ENCODE peak calls at places on chromosome 9, in eight cellular contexts. D is T1000, M is adipocyte, G is T-helper 1 cell, L is GOT3, I is coronary artery, C is IMR-90, V is nucleus accumbens. H is an unnamed sample.

GRCh38 chr9:129894106-129894823 is 59.0 kb downstream of the USP20 start:
- DNase-seq in C (no peak), I (no peak), M (no peak), G (peak), D (no peak), V (no peak), L (no peak), H (no peak)

GRCh38 chr9:100521282-100521681 is 48.3 kb downstream of the TMEFF1 start:
- DNase-seq in M (no peak), G (no peak), L (no peak), D (no peak), I (no peak), C (no peak), V (no peak), H (no peak)

GRCh38 chr9:69035438-69036316 is at the start of gene FXN:
- DNase-seq in V (peak), G (peak), I (peak), L (peak), C (peak), D (peak), M (peak), H (peak)

GRCh38 chr9:126564716-126565115 is 49.0 kb upstream of the LMX1B start:
- DNase-seq in G (no peak), M (no peak), I (no peak), C (no peak), L (no peak), V (no peak), D (no peak), H (no peak)

GRCh38 chr9:109745335-109746283 is 34.4 kb upstream of the PALM2AKAP2 start:
- DNase-seq in C (peak), L (no peak), D (no peak), I (peak), V (no peak), M (peak), G (no peak), H (peak)

GRCh38 chr9:12794024-12794799 is 19.4 kb downstream of the LURAP1L start:
- DNase-seq in V (no peak), M (peak), C (peak), L (no peak), D (no peak), I (no peak), G (no peak), H (no peak)

GRCh38 chr9:92711844-92712243 is 41.9 kb upstream of the IPPK start:
- DNase-seq in C (no peak), D (no peak), G (no peak), M (no peak), I (no peak), V (no peak), L (no peak), H (no peak)

GRCh38 chr9:112380771-112381181 is 868 bp downstream of the HSDL2 start:
- DNase-seq in V (peak), I (no peak), L (no peak), D (no peak), M (peak), C (peak), G (no peak), H (no peak)

GRCh38 chr9:111916234-111916645 is 19.6 kb downstream of the UGCG start:
- DNase-seq in M (no peak), I (no peak), L (no peak), G (no peak), C (no peak), D (no peak), V (no peak), H (no peak)

H was measured in tibial nerve.